ENCODE peak calls at places on chromosome 16, in four cellular contexts. B, A, Z and K are unnamed samples.

GRCh38 chr16:976389-976931 is 5.1 kb upstream of the SOX8 start:
- DNase-seq in Z (no peak), B (peak), A (peak), K (no peak)

GRCh38 chr16:53692146-53692545 is 11.5 kb downstream of the RPGRIP1L start:
- DNase-seq in B (no peak), Z (no peak), A (no peak), K (no peak)

GRCh38 chr16:69522732-69523404 is 42.9 kb upstream of the NFAT5 start:
- DNase-seq in B (peak), Z (no peak), A (no peak), K (no peak)

GRCh38 chr16:88906535-88907105 is 40.2 kb upstream of the PABPN1L start:
- DNase-seq in B (no peak), A (no peak), Z (no peak), K (no peak)

GRCh38 chr16:10827691-10828341 is 9.2 kb upstream of the TVP23A start:
- DNase-seq in Z (no peak), A (no peak), B (no peak), K (no peak)

GRCh38 chr16:9115277-9115676 is 23.8 kb downstream of the HAPSTR1 start:
- DNase-seq in Z (no peak), B (no peak), A (no peak), K (no peak)

GRCh38 chr16:21283521-21284289 is 5.6 kb upstream of the CRYM start:
- DNase-seq in Z (no peak), A (no peak), B (peak), K (no peak)

GRCh38 chr16:56424791-56425438 is 430 bp downstream of the AMFR start:
- DNase-seq in A (peak), B (no peak), Z (no peak), K (peak)

GRCh38 chr16:1557074-1557473 is 23.6 kb downstream of the TMEM204 start:
- DNase-seq in B (no peak), A (no peak), Z (no peak), K (no peak)

GRCh38 chr16:65366316-65366715 is 244.5 kb upstream of the CDH11 start:
- DNase-seq in B (no peak), Z (no peak), A (no peak), K (no peak)

GRCh38 chr16:19138601-19139000 is 24.8 kb downstream of the ITPRIPL2 start:
- DNase-seq in B (no peak), Z (peak), A (no peak), K (no peak)

GRCh38 chr16:77894054-77894632 is 105.8 kb downstream of the VAT1L start:
- DNase-seq in B (no peak), A (no peak), Z (no peak), K (no peak)

GRCh38 chr16:22670044-22670536 is 143.9 kb upstream of the HS3ST2 start:
- DNase-seq in A (no peak), Z (no peak), B (no peak), K (no peak)

GRCh38 chr16:67499159-67499558 is 15.8 kb upstream of the AGRP start:
- DNase-seq in B (no peak), Z (peak), A (no peak), K (no peak)

GRCh38 chr16:31242197-31242596 is 17.6 kb upstream of the ITGAM start:
- DNase-seq in Z (peak), A (no peak), B (no peak), K (no peak)

GRCh38 chr16:49619811-49620157 is 236.1 kb downstream of the ZNF423 start:
- DNase-seq in A (no peak), Z (no peak), B (no peak), K (no peak)

GRCh38 chr16:88831838-88832237 is 20.1 kb upstream of the APRT start:
- DNase-seq in A (no peak), B (no peak), Z (no peak), K (no peak)

GRCh38 chr16:86305440-86305839 is 204.9 kb upstream of the FOXF1 start:
- DNase-seq in A (no peak), Z (no peak), B (no peak), K (no peak)

GRCh38 chr16:65546353-65546791 is 424.5 kb upstream of the CDH11 start:
- DNase-seq in A (no peak), B (no peak), Z (no peak), K (no peak)

GRCh38 chr16:50166511-50167500 is 13.7 kb downstream of the TENT4B start:
- DNase-seq in A (no peak), Z (no peak), B (peak), K (no peak)

GRCh38 chr16:82368041-82368440 is 198.0 kb upstream of the MPHOSPH6 start:
- DNase-seq in B (peak), Z (no peak), A (no peak), K (no peak)

GRCh38 chr16:349211-349610 is 3.3 kb downstream of the AXIN1 start:
- DNase-seq in B (no peak), A (no peak), Z (no peak), K (no peak)

GRCh38 chr16:66902648-66903543 is 15.8 kb downstream of the CDH16 start:
- DNase-seq in Z (no peak), A (no peak), B (no peak), K (no peak)

GRCh38 chr16:70746708-70747424 is 54.1 kb downstream of the VAC14 start:
- DNase-seq in A (no peak), B (peak), Z (peak), K (no peak)

GRCh38 chr16:67843343-67843765 is 1.2 kb downstream of the THAP11 start:
- DNase-seq in B (no peak), Z (no peak), A (no peak), K (no peak)

GRCh38 chr16:6667393-6667792 is 665.3 kb upstream of the RBFOX1 start:
- DNase-seq in A (no peak), Z (no peak), B (no peak), K (no peak)

GRCh38 chr16:27321013-27321960 is 7.5 kb downstream of the IL4R start:
- DNase-seq in Z (no peak), A (no peak), B (no peak), K (no peak)

GRCh38 chr16:87437911-87438610 is 45.9 kb downstream of the MAP1LC3B start:
- DNase-seq in Z (no peak), A (no peak), B (no peak), K (no peak)

GRCh38 chr16:79090966-79091365 is 509.6 kb downstream of the MAF start:
- DNase-seq in Z (no peak), A (no peak), B (peak), K (no peak)

GRCh38 chr16:20704281-20704680 is 6.8 kb upstream of the ACSM1 start:
- DNase-seq in A (no peak), B (no peak), Z (no peak), K (no peak)

GRCh38 chr16:1920727-1921155 is 2.5 kb upstream of the HS3ST6 start:
- DNase-seq in A (no peak), Z (no peak), B (no peak), K (no peak)

GRCh38 chr16:80015566-80015965 is 415.0 kb upstream of the MAF start:
- DNase-seq in B (no peak), A (no peak), Z (peak), K (no peak)

GRCh38 chr16:89194340-89195311 is 5.7 kb downstream of the SLC22A31 start:
- DNase-seq in B (no peak), A (no peak), Z (no peak), K (peak)

GRCh38 chr16:86761117-86761971 is 183.0 kb downstream of the FOXL1 start:
- DNase-seq in B (peak), A (peak), Z (peak), K (peak)